ENCODE peak calls at places on chromosomes 11 and 22, in four cellular contexts. H, W, Q and Z are unnamed samples.

GRCh38 chr22:32590556-32590955 is 115.9 kb downstream of the FBXO7 start:
- DNase-seq in H (no peak), W (peak), Q (no peak), Z (no peak)

GRCh38 chr22:29717789-29718188 is 2.0 kb upstream of the CABP7 start:
- DNase-seq in H (no peak), W (no peak), Q (no peak), Z (no peak)

GRCh38 chr11:73229321-73230275 is 11.5 kb downstream of the P2RY2 start:
- DNase-seq in W (no peak), Q (no peak), H (peak), Z (no peak)

GRCh38 chr11:2777396-2777795 is 77.6 kb upstream of the KCNQ1OT1 start:
- DNase-seq in H (peak), Q (no peak), W (no peak), Z (peak)

GRCh38 chr11:99370557-99371200 is 349.9 kb downstream of the CNTN5 start:
- DNase-seq in H (peak), W (peak), Q (peak), Z (no peak)

GRCh38 chr11:79200398-79201070 is 240.3 kb downstream of the TENM4 start:
- DNase-seq in Q (no peak), W (no peak), H (no peak), Z (peak)

GRCh38 chr11:73856001-73856663 is 20.5 kb downstream of the COA4 start:
- DNase-seq in W (no peak), Q (no peak), H (no peak), Z (no peak)

GRCh38 chr11:132728026-132728425 is 804.3 kb downstream of the OPCML start:
- DNase-seq in Q (no peak), H (no peak), W (no peak), Z (no peak)

GRCh38 chr11:253886-254270 is 17.1 kb downstream of the PSMD13 start:
- DNase-seq in Q (no peak), H (no peak), W (no peak), Z (no peak)

GRCh38 chr11:34502949-34503348 is 10.6 kb downstream of the ELF5 start:
- DNase-seq in H (no peak), W (no peak), Q (no peak), Z (no peak)

GRCh38 chr22:27896251-27896650 is 22.8 kb downstream of the PITPNB start:
- DNase-seq in Q (no peak), H (no peak), W (no peak), Z (no peak)

GRCh38 chr11:104997288-104997687 is 25.7 kb downstream of the CASP5 start:
- DNase-seq in H (no peak), W (no peak), Q (no peak), Z (no peak)
- TF ChIP-seq CTCF in H (no peak), W (no peak), Q (no peak), Z (no peak)

GRCh38 chr11:64450168-64450560 is 91.2 kb downstream of the RPS6KA4 start:
- DNase-seq in Q (no peak), W (no peak), H (no peak), Z (no peak)

GRCh38 chr11:64445651-64446050 is 86.7 kb downstream of the RPS6KA4 start:
- DNase-seq in W (no peak), H (no peak), Q (no peak), Z (no peak)

GRCh38 chr11:64449381-64450167 is 90.6 kb downstream of the RPS6KA4 start:
- DNase-seq in Q (no peak), H (peak), W (peak), Z (peak)

GRCh38 chr11:64448599-64449380 is 89.8 kb downstream of the RPS6KA4 start:
- DNase-seq in H (peak), W (peak), Q (peak), Z (peak)

DNA sequence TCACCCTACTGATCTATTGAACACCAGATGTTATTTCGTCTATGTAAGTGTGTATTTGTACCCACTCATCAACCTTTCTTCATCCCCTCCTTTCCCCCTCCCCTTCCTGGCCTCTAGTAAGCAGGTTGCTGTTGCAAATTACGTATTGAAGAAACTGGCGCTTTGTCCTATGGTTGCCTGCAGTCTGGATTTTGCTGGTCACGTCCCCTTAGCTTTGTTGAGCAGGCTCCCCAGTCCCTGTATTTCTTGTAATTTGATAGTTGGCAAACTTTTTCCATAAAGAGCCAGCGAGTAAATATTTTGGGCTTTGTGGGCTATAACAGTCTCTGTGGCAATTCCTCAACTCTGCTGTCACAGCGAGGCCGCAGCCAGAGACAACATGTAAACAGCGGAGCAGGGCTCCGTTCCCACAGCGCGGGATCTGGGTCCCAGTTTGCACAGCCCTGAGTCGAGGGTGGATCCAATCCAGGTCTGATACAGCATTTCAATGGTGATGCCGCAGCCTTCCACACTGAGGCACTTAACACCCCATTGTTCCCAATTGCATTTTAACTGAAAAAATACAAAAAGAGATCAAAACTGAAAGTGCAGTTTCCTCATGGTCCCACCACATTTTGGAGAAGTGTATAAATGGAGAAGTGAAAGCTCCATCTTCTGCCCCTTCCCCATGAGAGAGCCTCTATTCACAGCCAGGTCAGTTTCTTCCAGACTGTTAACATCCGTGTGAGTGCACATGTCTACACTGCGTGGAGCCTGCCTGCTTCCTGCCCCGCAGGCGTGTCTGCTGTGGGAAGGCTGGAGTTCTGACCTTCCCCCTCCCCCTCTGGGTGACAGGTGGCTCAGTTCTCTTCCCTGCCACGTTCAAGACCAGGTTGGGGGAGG is 89.0 kb downstream of the RPS6KA4 start:
- DNase-seq in Q (no peak), W (peak), H (peak), Z (peak)
- H3K4me3 ChIP-seq in Q (no peak), W (no peak), H (no peak), Z (no peak)

DNA sequence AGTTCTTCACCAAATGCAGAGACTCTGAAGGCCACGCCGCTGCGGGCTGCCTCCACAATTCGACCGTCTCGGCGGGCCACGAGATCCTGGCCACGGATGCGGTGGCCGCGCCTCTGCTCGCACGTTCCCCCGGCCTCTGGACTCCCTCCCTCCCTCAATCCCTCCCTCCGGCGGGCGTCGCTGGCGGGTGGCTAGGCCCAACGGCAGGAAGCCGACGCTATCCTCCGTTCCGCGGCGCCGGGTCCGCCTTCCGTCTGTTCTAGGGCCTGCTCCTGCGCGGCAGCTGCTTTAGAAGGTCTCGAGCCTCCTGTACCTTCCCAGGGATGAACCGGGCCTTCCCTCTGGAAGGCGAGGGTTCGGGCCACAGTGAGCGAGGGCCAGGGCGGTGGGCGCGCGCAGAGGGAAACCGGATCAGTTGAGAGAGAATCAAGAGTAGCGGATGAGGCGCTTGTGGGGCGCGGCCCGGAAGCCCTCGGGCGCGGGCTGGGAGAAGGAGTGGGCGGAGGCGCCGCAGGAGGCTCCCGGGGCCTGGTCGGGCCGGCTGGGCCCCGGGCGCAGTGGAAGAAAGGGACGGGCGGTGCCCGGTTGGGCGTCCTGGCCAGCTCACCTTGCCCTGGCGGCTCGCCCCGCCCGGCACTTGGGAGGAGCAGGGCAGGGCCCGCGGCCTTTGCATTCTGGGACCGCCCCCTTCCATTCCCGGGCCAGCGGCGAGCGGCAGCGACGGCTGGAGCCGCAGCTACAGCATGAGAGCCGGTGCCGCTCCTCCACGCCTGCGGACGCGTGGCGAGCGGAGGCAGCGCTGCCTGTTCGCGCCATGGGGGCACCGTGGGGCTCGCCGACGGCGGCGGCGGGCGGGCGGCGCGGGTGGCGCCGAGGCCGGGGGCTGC is at the start of gene FUT4:
- DNase-seq in W (peak), Q (no peak), H (peak), Z (peak)
- TF ChIP-seq CTCF in W (no peak), Q (no peak), H (no peak), Z (no peak)

GRCh38 chr11:15650105-15650938 is 535.6 kb downstream of the INSC start:
- DNase-seq in W (peak), H (peak), Q (peak), Z (peak)
- H3K4me3 ChIP-seq in W (peak), H (no peak), Q (peak), Z (no peak)

GRCh38 chr22:50700387-50701075 is 27.9 kb downstream of the SHANK3 start:
- DNase-seq in Q (no peak), H (peak), W (no peak), Z (peak)

GRCh38 chr22:50698546-50698945 is 25.9 kb downstream of the SHANK3 start:
- DNase-seq in Q (no peak), H (peak), W (no peak), Z (no peak)

GRCh38 chr22:50701076-50701419 is 28.4 kb downstream of the SHANK3 start:
- DNase-seq in W (no peak), Q (no peak), H (peak), Z (peak)

GRCh38 chr22:50699001-50699753 is 26.6 kb downstream of the SHANK3 start:
- DNase-seq in W (no peak), H (peak), Q (no peak), Z (peak)

DNA sequence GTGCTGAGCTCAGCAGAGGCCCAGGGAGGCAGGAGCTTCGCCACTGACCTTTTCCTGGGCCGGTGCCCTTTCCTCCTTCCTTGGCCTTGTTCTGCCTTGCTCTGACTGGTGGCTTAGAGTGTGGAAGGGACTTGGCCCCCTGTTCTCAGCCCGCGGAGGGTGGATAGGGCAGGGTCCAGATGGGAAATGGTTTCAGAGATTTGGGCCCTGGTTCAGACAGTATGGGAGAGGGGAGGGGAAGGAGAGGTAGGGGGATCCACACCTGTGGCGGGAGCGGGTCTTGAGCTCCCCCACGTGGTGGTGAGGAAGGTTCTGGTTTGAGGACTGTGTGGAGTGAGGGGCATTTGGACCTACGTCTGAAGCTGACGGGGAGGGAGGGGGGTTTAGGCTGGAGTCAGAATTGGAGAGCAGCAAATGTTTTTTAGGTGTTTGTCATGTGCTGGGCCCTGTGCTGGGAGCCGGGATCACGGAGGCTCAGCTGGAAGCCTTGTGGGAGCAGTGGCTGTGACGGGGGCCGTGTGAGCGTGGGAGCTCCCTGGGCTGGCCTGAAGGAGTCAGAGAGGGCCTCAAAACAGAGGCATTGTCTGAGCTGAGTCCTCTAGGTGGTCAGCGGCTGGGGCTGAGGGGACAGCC is 27.2 kb downstream of the SHANK3 start:
- DNase-seq in H (peak), Q (no peak), W (no peak), Z (peak)
- TF ChIP-seq CTCF in H (peak), Q (peak), W (peak), Z (no peak)

GRCh38 chr11:47257178-47257517 is 648 bp upstream of the NR1H3 start:
- DNase-seq in W (no peak), Q (no peak), H (no peak), Z (no peak)
- H3K4me3 ChIP-seq in W (peak), Q (peak), H (peak), Z (no peak)

DNA sequence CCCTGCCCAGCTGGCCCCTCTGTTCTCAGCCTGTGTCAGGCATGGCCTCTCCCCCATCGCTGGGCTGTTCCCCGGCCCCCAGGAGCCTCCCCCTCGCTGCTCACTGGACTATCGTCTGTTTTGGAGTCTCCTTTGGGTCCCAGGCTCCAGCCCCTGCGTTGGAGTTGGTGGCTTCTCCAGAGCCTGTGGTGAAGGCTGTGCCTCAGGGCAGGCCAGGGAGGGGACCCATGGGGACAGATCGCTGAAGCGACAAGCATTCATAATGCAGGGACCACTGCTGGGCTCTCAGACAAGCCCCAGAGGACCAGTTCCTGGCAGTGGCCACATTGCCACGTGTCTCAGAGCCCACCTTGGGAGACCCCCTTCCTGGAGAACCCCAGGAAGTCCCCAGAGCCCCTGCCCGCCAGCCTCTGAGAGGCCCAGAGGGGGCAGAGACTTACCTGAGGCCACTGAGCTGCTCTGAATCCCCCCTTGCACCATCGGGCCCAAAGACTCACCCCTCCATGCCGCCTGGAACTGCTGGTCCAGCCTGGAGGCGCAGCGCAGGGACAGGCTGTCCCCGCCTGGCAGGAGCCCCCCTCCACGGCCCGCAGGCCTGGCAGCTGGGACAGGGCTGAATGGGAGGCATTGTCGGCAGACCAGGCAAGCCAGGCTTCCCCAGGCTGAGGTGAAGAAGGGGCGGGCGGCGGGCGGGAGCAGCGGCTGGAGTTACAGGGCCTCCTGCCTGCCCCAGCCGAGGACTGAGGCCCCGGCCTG is at the start of gene CHADL:
- DNase-seq in Q (no peak), W (no peak), H (peak), Z (no peak)
- TF ChIP-seq CTCF in Q (no peak), W (no peak), H (no peak), Z (no peak)

GRCh38 chr22:35305525-35306070 is 5.9 kb downstream of the TOM1 start:
- DNase-seq in W (no peak), H (no peak), Q (no peak), Z (no peak)

GRCh38 chr22:35303029-35303624 is 3.4 kb downstream of the TOM1 start:
- DNase-seq in W (peak), Q (no peak), H (no peak), Z (no peak)

GRCh38 chr22:35299717-35300497 is at the start of gene TOM1:
- DNase-seq in H (peak), Q (peak), W (peak), Z (peak)

GRCh38 chr22:35299217-35299716 is 427 bp upstream of the TOM1 start:
- DNase-seq in H (no peak), W (no peak), Q (no peak), Z (no peak)

GRCh38 chr22:35301370-35301874 is 1.7 kb downstream of the TOM1 start:
- DNase-seq in Q (peak), H (no peak), W (peak), Z (peak)
- H3K4me3 ChIP-seq in Q (no peak), H (no peak), W (peak), Z (no peak)